ENCODE peak calls at places on chromosomes 4 and X, in six cellular contexts. U, Z, I, A, P and F are unnamed samples. For H3K27me3, the result is how much of the 10 kb centered on the place peaks cover.

GRCh38 chr4:1537410-1538095 is 131.3 kb upstream of the NKX1-1 start:
- DNase-seq in I (peak), Z (no peak), U (no peak), A (no peak), P (no peak), F (no peak)

GRCh38 chrX:53088136-53088974 is 5.6 kb upstream of the KANTR start:
- DNase-seq in I (peak), A (peak), U (peak), Z (peak), P (peak), F (peak)

GRCh38 chr4:72286185-72286584 is 254.4 kb downstream of the NPFFR2 start:
- DNase-seq in I (no peak), U (no peak), A (no peak), Z (no peak), P (no peak), F (no peak)

GRCh38 chrX:102154218-102154860 is 1.4 kb downstream of the BEX5 start:
- DNase-seq in I (no peak), A (peak), U (peak), P (no peak), Z (peak), F (no peak)

GRCh38 chr4:86594559-86595425 is 677 bp downstream of the PTPN13 start:
- DNase-seq in A (peak), U (peak), P (peak), Z (peak), I (no peak), F (no peak)

GRCh38 chr4:40340034-40340433 is 4.9 kb downstream of the CHRNA9 start:
- DNase-seq in A (no peak), I (no peak), U (no peak), P (no peak), Z (no peak), F (no peak)

GRCh38 chr4:95049838-95050237 is 292.1 kb downstream of the BMPR1B start:
- DNase-seq in U (no peak), Z (no peak), P (no peak), A (no peak), I (no peak), F (no peak)

GRCh38 chrX:119503484-119503861 is 35.2 kb downstream of the SLC25A5 start:
- DNase-seq in A (no peak), U (peak), I (no peak), P (peak), Z (no peak), F (peak)

GRCh38 chrX:54561622-54562021 is 31.6 kb downstream of the GNL3L start:
- DNase-seq in I (no peak), Z (no peak), A (no peak), P (no peak), U (no peak), F (no peak)

GRCh38 chr4:17722361-17722710 is 59.1 kb downstream of the FAM184B start:
- DNase-seq in I (no peak), U (no peak), A (no peak), Z (no peak), P (no peak), F (no peak)

GRCh38 chrX:110394653-110395052 is 36.0 kb downstream of the RTL9 start:
- DNase-seq in I (no peak), P (peak), U (no peak), A (no peak), Z (no peak), F (no peak)

GRCh38 chr4:44961001-44961755 is 234.8 kb upstream of the GNPDA2 start:
- DNase-seq in Z (no peak), A (no peak), I (no peak), P (no peak), U (no peak), F (peak)

GRCh38 chr4:143406523-143406922 is 69.8 kb downstream of the GAB1 start:
- DNase-seq in U (peak), A (no peak), I (no peak), P (peak), Z (no peak), F (no peak)

GRCh38 chrX:109635151-109635550 is 10.2 kb upstream of the KCNE5 start:
- DNase-seq in A (peak), P (peak), Z (no peak), U (no peak), I (no peak), F (no peak)

GRCh38 chrX:10089378-10089795 is 67.4 kb upstream of the CLCN4 start:
- DNase-seq in A (no peak), P (no peak), U (no peak), I (no peak), Z (no peak), F (no peak)

GRCh38 chrX:22081475-22082092 is 49.5 kb downstream of the PHEX start:
- DNase-seq in U (peak), I (peak), Z (no peak), A (peak), P (peak), F (no peak)

GRCh38 chr4:15348236-15348635 is 79.6 kb upstream of the C1QTNF7 start:
- DNase-seq in U (no peak), I (no peak), A (no peak), Z (no peak), P (no peak), F (no peak)

GRCh38 chrX:28581522-28581921 is 5.7 kb upstream of the IL1RAPL1 start:
- DNase-seq in P (no peak), Z (no peak), I (no peak), A (no peak), U (no peak), F (no peak)

GRCh38 chr4:76665139-76665538 is 230.1 kb downstream of the SHROOM3 start:
- DNase-seq in A (no peak), P (no peak), U (peak), Z (no peak), I (no peak), F (peak)

GRCh38 chr4:54254116-54254914 is 25.2 kb downstream of the PDGFRA start:
- DNase-seq in Z (no peak), I (no peak), A (no peak), U (no peak), P (no peak), F (no peak)

GRCh38 chr4:4593596-4593995 is 51.7 kb upstream of the STX18 start:
- DNase-seq in P (no peak), Z (no peak), A (no peak), U (no peak), I (no peak), F (no peak)

GRCh38 chrX:69024931-69025330 is 140.3 kb downstream of the PJA1 start:
- DNase-seq in Z (peak), I (no peak), U (peak), A (peak), P (peak), F (peak)

GRCh38 chr4:139552506-139552905 is 3.5 kb downstream of the SETD7 start:
- DNase-seq in P (no peak), I (no peak), A (no peak), Z (no peak), U (no peak), F (no peak)

GRCh38 chr4:141486375-141486997 is 149.9 kb upstream of the IL15 start:
- DNase-seq in A (no peak), U (no peak), Z (no peak), P (peak), I (no peak), F (peak)

GRCh38 chr4:26867914-26868684 is 7.5 kb downstream of the STIM2 start:
- DNase-seq in U (no peak), I (no peak), A (no peak), P (no peak), Z (peak), F (no peak)

GRCh38 chrX:28135378-28136047 is 154.3 kb upstream of the DCAF8L1 start:
- DNase-seq in P (peak), U (no peak), Z (no peak), A (no peak), I (no peak), F (no peak)

GRCh38 chr4:152074573-152074972 is 313.8 kb upstream of the GATB start:
- DNase-seq in I (no peak), P (no peak), A (no peak), U (no peak), Z (no peak), F (no peak)

GRCh38 chr4:152075253-152075928 is 314.6 kb upstream of the GATB start:
- DNase-seq in P (no peak), Z (no peak), A (no peak), U (no peak), I (no peak), F (no peak)

GRCh38 chr4:152079543-152080293 is 318.9 kb upstream of the GATB start:
- DNase-seq in A (no peak), I (peak), Z (no peak), U (no peak), P (no peak), F (no peak)

GRCh38 chr4:152081024-152081423 is 320.2 kb upstream of the GATB start:
- DNase-seq in A (no peak), Z (no peak), U (no peak), I (no peak), P (no peak), F (no peak)

DNA sequence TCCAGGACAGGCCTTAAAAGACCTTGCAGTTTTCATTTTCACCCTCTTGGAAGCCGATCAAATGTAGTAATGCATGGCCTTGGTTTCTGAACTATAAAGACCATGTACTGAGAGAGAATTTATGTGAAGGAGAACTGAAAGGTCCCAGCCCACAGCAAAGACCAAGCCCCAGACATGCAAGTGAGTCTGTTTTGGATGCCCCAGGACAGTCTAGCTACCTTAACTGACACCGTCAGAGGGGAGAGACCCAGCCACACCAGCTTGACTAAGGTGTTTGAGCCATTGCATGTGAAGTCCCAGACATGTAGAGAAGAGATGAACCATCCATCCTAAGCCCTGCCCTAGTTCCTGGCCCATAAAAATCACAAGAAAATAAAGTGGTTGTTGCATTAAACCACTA is 316.8 kb upstream of the GATB start:
- DNase-seq in P (no peak), A (no peak), Z (no peak), I (no peak), U (no peak), F (no peak)
- H3K27me3 ChIP-seq in P (under half), A (under half), Z (under half), I (under half), U (under half), F (under half)

GRCh38 chrX:37349131-37350033 is at the start of gene PRRG1:
- DNase-seq in A (peak), I (no peak), Z (peak), U (peak), P (peak), F (peak)

GRCh38 chrX:37348237-37349130 is 680 bp upstream of the PRRG1 start:
- DNase-seq in I (no peak), P (no peak), A (no peak), U (no peak), Z (no peak), F (no peak)

GRCh38 chrX:37347420-37347819 is 1.7 kb upstream of the PRRG1 start:
- DNase-seq in Z (no peak), P (peak), A (no peak), I (no peak), U (no peak), F (no peak)

GRCh38 chrX:37353646-37354045 is 4.5 kb downstream of the PRRG1 start:
- DNase-seq in U (no peak), A (no peak), P (no peak), Z (no peak), I (no peak), F (no peak)

GRCh38 chrX:37350034-37350365 is 836 bp downstream of the PRRG1 start:
- DNase-seq in Z (no peak), U (no peak), I (no peak), A (no peak), P (no peak), F (no peak)
- H3K4me3 ChIP-seq in Z (peak), U (peak), I (no peak), A (peak), P (peak), F (peak)

DNA sequence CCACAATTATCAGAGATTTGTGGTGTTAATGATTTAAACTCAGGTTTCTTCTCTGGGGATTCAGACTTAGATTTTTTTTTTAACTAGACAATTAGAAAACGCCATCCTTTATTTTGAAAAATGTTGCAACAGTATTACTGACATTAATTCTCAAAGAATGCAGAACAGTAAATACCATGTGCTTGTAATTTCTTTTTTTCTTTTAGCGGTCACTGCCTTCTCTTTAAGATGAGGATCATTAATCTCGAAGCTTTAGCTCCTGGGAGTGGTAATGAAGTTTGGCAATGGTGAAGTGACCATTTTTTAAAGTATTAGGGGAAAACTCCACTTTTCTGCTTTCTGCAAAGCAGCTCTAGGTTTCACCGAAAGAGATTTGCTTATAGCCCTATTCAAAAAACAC is 164.0 kb upstream of the MBNL3 start:
- DNase-seq in A (no peak), Z (no peak), U (no peak), I (no peak), P (no peak), F (no peak)
- H3K27me3 ChIP-seq in A (under half), Z (under half), U (under half), I (under half), P (under half), F (under half)

DNA sequence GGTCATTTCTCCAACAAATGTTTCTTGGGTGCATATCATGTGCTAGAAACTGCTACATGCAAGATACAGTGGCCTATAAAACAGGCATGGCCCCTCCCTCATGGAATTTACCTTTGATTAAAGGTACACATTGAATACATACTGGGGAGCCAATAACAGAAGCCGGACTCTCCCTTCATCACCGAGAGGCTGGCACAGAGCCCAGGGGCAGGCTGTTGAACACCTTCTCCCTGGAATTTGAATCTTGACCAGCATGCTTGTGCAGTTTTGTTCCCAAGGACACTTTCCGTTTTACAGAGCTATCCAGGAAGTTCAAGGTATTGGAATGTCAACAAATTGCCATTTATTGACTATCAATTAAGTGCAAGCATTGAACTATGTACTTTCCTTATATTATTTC is 33.2 kb downstream of the PPARGC1A start:
- DNase-seq in A (no peak), I (no peak), U (peak), P (no peak), Z (no peak), F (no peak)
- H3K4me3 ChIP-seq in A (no peak), I (no peak), U (no peak), P (no peak), Z (no peak), F (no peak)

GRCh38 chr4:152935661-152936445 is at the start of gene FHDC1:
- DNase-seq in U (peak), P (no peak), I (no peak), A (peak), Z (peak), F (peak)
- H3K27me3 ChIP-seq in U (under half), P (under half), I (under half), A (under half), Z (under half), F (under half)